ENCODE peak calls at places on chromosomes 7 and 10, in four cellular contexts. Y is ovary; V is mesenchymal stem cell; N is CD8-positive, alpha-beta T cell. L is an unnamed sample.

GRCh38 chr7:67344481-67345193 is 348.0 kb downstream of the TYW1 start:
- DNase-seq in Y (no peak), V (no peak), N (no peak), L (no peak)

GRCh38 chr7:70383369-70383768 is 748.6 kb upstream of the GALNT17 start:
- DNase-seq in Y (no peak), V (no peak), N (no peak), L (no peak)

GRCh38 chr10:48745662-48746245 is 61.1 kb downstream of the WDFY4 start:
- DNase-seq in Y (no peak), V (no peak), N (no peak), L (no peak)

GRCh38 chr7:102234131-102234530 is 52.5 kb upstream of the SH2B2 start:
- DNase-seq in Y (no peak), V (no peak), N (no peak), L (no peak)

GRCh38 chr7:104805449-104806317 is 208.3 kb upstream of the KMT2E start:
- DNase-seq in Y (no peak), V (no peak), N (no peak), L (no peak)

GRCh38 chr10:24417053-24417452 is 208.1 kb downstream of the KIAA1217 start:
- DNase-seq in Y (no peak), V (no peak), N (no peak), L (peak; percentile 19)

GRCh38 chr10:75187961-75188426 is 22.6 kb upstream of the VDAC2 start:
- DNase-seq in Y (no peak), V (peak; percentile 72), N (peak; percentile 71), L (peak; percentile 55)

GRCh38 chr10:57898231-57898630 is 369.5 kb downstream of the IPMK start:
- DNase-seq in Y (no peak), V (no peak), N (no peak), L (no peak)

GRCh38 chr10:63798599-63799498 is 277.6 kb downstream of the REEP3 start:
- DNase-seq in Y (peak; percentile 48), V (peak; percentile 86), N (no peak), L (no peak)

GRCh38 chr10:96720422-96721206 is at the start of gene PIK3AP1:
- DNase-seq in Y (peak; percentile 44), V (no peak), N (peak; percentile 47), L (peak; percentile 19)

GRCh38 chr7:128863433-128863989 is 855 bp downstream of the ATP6V1F start:
- DNase-seq in Y (no peak), V (peak; percentile 84), N (peak; percentile 39), L (peak; percentile 81)

GRCh38 chr7:94258856-94259255 is 135.8 kb upstream of the COL1A2 start:
- DNase-seq in Y (no peak), V (peak; percentile 17), N (no peak), L (no peak)

GRCh38 chr7:129780257-129781127 is 169.0 kb downstream of the NRF1 start:
- DNase-seq in Y (no peak), V (no peak), N (peak; percentile 71), L (peak; percentile 76)

GRCh38 chr10:72079356-72079755 is 9.0 kb downstream of the SPOCK2 start:
- DNase-seq in Y (no peak), V (no peak), N (peak; percentile 86), L (peak; percentile 64)

GRCh38 chr7:117061751-117062150 is 108.5 kb downstream of the ST7 start:
- DNase-seq in Y (no peak), V (no peak), N (no peak), L (no peak)

GRCh38 chr7:67588631-67589030 is 592.0 kb downstream of the TYW1 start:
- DNase-seq in Y (no peak), V (no peak), N (no peak), L (no peak)

GRCh38 chr7:151110941-151111645 is 24.8 kb downstream of the AGAP3 start:
- DNase-seq in Y (peak; percentile 71), V (peak; percentile 76), N (peak; percentile 78), L (peak; percentile 72)

GRCh38 chr10:80684217-80684616 is 146.5 kb downstream of the SH2D4B start:
- DNase-seq in Y (no peak), V (peak; percentile 9), N (no peak), L (peak; percentile 53)

GRCh38 chr10:120841522-120842189 is 9.5 kb upstream of the WDR11 start:
- DNase-seq in Y (no peak), V (no peak), N (no peak), L (no peak)

GRCh38 chr10:127974911-127975310 is 68.0 kb downstream of the PTPRE start:
- DNase-seq in Y (no peak), V (no peak), N (no peak), L (no peak)

GRCh38 chr10:124292911-124293640 is 125.6 kb downstream of the OAT start:
- DNase-seq in Y (no peak), V (no peak), N (no peak), L (no peak)

GRCh38 chr10:122277737-122278136 is 6.6 kb downstream of the BTBD16 start:
- DNase-seq in Y (no peak), V (no peak), N (no peak), L (no peak)

GRCh38 chr7:29311314-29311713 is 116.7 kb downstream of the CHN2 start:
- DNase-seq in Y (no peak), V (no peak), N (no peak), L (no peak)

GRCh38 chr7:150974468-150975391 is 3.4 kb downstream of the KCNH2 start:
- DNase-seq in Y (no peak), V (peak; percentile 50), N (peak; percentile 79), L (peak; percentile 48)

GRCh38 chr7:50304158-50304910 is at the start of gene IKZF1:
- DNase-seq in Y (no peak), V (peak; percentile 7), N (peak; percentile 67), L (peak; percentile 49)

GRCh38 chr7:158645842-158646241 is 58.2 kb upstream of the PTPRN2 start:
- DNase-seq in Y (no peak), V (no peak), N (no peak), L (no peak)

GRCh38 chr7:4712371-4713182 is 30.5 kb downstream of the FOXK1 start:
- DNase-seq in Y (no peak), V (peak; percentile 77), N (no peak), L (no peak)

GRCh38 chr7:95865716-95866371 is 93.5 kb downstream of the DYNC1I1 start:
- DNase-seq in Y (no peak), V (peak; percentile 45), N (no peak), L (no peak)

GRCh38 chr10:91023708-91024438 is 103.0 kb upstream of the ANKRD1 start:
- DNase-seq in Y (no peak), V (no peak), N (no peak), L (no peak)

GRCh38 chr7:35555386-35555785 is 139.5 kb downstream of the HERPUD2 start:
- DNase-seq in Y (no peak), V (no peak), N (no peak), L (no peak)

GRCh38 chr7:148185050-148185449 is 405.5 kb upstream of the C7orf33 start:
- DNase-seq in Y (no peak), V (peak; percentile 43), N (no peak), L (peak; percentile 4)

DNA sequence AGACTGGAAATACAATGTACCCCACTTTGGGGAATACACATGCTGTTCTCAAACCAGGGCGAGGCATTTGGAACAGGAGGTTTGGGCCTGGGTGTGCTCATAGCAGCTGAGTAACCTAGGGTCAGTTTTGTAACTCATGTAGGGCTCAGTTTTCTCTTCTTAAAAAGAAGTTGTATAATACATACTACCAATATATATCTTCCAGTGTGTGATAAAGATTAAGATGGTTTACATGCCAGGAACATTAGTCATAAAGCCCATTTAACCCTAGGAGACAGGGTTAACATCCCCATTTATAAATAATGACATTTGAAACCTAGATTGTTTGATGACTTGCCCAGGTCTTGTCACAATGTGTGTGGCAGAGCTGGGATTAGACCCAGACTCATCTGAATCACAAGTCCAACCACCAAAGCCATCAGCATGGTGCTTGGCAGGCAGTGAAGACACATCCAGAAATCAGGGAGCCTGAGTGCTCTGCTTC is 6.0 kb downstream of the AKR1B10 start:
- DNase-seq in Y (no peak), V (peak; percentile 18), N (no peak), L (no peak)
- H3K27ac ChIP-seq in Y (no peak overlapping the region), V (no peak overlapping the region), N (no peak overlapping the region), L (no peak overlapping the region)

GRCh38 chr10:92279297-92279696 is 11.6 kb downstream of the CPEB3 start:
- DNase-seq in Y (no peak), V (peak; percentile 21), N (no peak), L (no peak)

DNA sequence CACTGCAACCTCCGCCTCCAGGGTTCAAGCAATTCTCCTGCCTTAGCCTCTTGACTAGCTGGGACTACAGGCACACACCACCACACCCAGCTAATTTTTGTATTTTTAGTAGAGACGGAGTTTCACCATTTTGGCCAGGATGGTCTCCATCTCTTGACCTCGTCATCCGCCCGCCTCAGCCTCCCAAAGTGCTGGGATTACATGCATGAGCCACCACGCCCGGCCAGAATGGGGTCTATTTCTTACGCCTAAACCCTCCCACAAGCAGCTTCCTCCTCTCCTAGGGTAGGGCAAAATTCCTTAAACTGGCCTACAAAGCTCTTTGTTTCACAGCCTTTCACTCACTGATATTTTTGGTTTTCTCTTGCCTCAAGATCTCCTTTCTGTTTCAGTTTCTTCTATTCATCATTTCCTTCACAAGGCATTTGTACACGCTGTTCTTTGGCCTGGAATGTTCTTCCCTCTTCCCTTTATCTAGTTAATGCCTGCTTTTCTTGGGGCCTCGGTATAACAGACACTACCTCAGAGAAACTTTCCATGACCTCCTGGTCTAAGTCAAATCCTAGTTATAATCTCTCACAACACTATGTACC is 6.7 kb downstream of the CPEB3 start:
- DNase-seq in Y (no peak), V (peak; percentile 40), N (no peak), L (no peak)
- H3K4me3 ChIP-seq in Y (no peak overlapping the region), V (no peak overlapping the region), N (no peak overlapping the region), L (no peak overlapping the region)

GRCh38 chr7:80150621-80151273 is 16.1 kb downstream of the GNAI1 start:
- DNase-seq in Y (no peak), V (peak; percentile 71), N (no peak), L (no peak)
- H3K27ac ChIP-seq in Y (no peak overlapping the region), V (no peak overlapping the region), N (no peak overlapping the region), L (no peak overlapping the region)

GRCh38 chr10:29675984-29676383 is 41.2 kb upstream of the SVIL start:
- DNase-seq in Y (no peak), V (no peak), N (no peak), L (no peak)
- H3K4me3 ChIP-seq in Y (no peak overlapping the region), V (no peak overlapping the region), N (no peak overlapping the region), L (no peak overlapping the region)

GRCh38 chr7:118496138-118496644 is 271.7 kb downstream of the ANKRD7 start:
- DNase-seq in Y (no peak), V (peak; percentile 6), N (no peak), L (no peak)
- H3K27ac ChIP-seq in Y (no peak overlapping the region), V (no peak overlapping the region), N (no peak overlapping the region), L (no peak overlapping the region)

DNA sequence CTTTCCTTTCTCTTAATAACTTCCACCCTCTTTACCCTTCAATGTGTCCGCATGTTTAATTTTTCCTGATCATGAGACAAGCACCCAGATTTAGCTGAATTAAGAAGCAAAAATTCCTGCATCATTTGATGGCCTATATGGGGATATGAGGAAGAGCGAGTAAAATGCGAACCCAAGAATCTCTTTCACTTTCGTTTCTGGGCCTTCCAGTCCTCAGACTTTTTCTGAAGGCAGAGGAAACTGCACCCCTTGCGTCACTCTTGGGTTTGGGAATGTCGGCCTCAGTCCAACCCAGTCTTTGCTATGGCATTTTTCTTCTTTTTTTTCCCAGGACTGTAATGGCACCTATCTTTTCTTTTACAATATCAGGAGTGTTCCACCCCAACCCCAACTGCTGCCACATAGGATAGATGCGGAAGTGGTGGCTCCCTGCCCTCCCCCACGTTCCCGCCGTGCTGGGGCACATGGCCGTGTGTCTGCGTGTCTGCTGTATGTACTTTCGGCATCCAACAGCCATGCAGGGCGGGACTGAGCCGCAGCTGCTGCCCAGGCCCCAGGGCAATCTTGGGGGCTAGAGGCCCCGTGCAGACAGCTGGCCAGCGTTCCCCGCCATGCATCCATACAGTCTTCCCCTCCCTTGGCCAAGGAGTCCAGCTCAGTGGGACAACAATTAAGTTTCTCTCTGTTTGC is 162.9 kb downstream of the DGKB start:
- DNase-seq in Y (no peak), V (no peak), N (no peak), L (no peak)
- H3K4me3 ChIP-seq in Y (no peak overlapping the region), V (no peak overlapping the region), N (no peak overlapping the region), L (no peak overlapping the region)

L was measured in A673.